ENCODE peak calls at places on chromosomes 2 and 18, in five cellular contexts. P is endothelial cell of umbilical vein, S is K562, U is suprapubic skin, R is HCT116. G is an unnamed sample.

GRCh38 chr2:183070942-183071844 is 7.4 kb upstream of the DUSP19 start:
- DNase-seq in S (no peak), U (no peak), R (no peak), P (peak; percentile 61), G (no peak)

GRCh38 chr2:150369862-150370261 is 117.6 kb downstream of the RND3 start:
- DNase-seq in U (no peak), S (no peak), R (no peak), P (no peak), G (no peak)

GRCh38 chr2:240395448-240395847 is 40.0 kb upstream of the GPC1 start:
- DNase-seq in P (no peak), R (no peak), U (peak; percentile 55), S (no peak), G (no peak)

GRCh38 chr2:84931384-84931821 is 25.9 kb downstream of the TMSB10 start:
- DNase-seq in S (no peak), U (no peak), R (no peak), P (no peak), G (no peak)

GRCh38 chr18:35811896-35812295 is 160.6 kb upstream of the RMP24 start:
- DNase-seq in U (no peak), P (peak; percentile 67), R (no peak), S (no peak), G (no peak)

GRCh38 chr2:197248623-197249022 is 62.0 kb downstream of the ANKRD44 start:
- DNase-seq in P (no peak), S (no peak), U (no peak), R (no peak), G (peak; percentile 28)

GRCh38 chr2:97870396-97870843 is 125.3 kb downstream of the TMEM131 start:
- DNase-seq in P (peak; percentile 33), R (peak; percentile 79), U (no peak), S (peak; percentile 12), G (peak; percentile 79)

GRCh38 chr18:24837065-24837464 is 376.6 kb downstream of the HRH4 start:
- DNase-seq in S (no peak), R (no peak), U (no peak), P (no peak), G (no peak)

GRCh38 chr2:88048541-88048940 is 7.0 kb downstream of the KRCC1 start:
- DNase-seq in U (no peak), P (no peak), S (peak; percentile 11), R (no peak), G (no peak)

GRCh38 chr2:20304411-20304810 is 46.2 kb downstream of the PUM2 start:
- DNase-seq in S (no peak), R (no peak), U (no peak), P (no peak), G (no peak)

GRCh38 chr2:16041466-16041810 is 101.1 kb downstream of the MYCN start:
- DNase-seq in S (no peak), P (no peak), R (no peak), U (no peak), G (no peak)

GRCh38 chr2:230893338-230893737 is 28.6 kb downstream of the ITM2C start:
- DNase-seq in P (no peak), S (no peak), R (no peak), U (no peak), G (no peak)

GRCh38 chr2:111903930-111904439 is 5.6 kb downstream of the MERTK start:
- DNase-seq in S (peak; percentile 2), R (no peak), P (peak; percentile 18), U (no peak), G (no peak)

GRCh38 chr2:111904726-111905476 is 6.5 kb downstream of the MERTK start:
- DNase-seq in U (no peak), R (no peak), S (peak; percentile 15), P (no peak), G (no peak)

GRCh38 chr2:111905990-111906735 is 7.8 kb downstream of the MERTK start:
- DNase-seq in U (no peak), R (no peak), P (peak; percentile 66), S (peak; percentile 2), G (peak; percentile 96)

GRCh38 chr2:111900859-111901258 is 2.5 kb downstream of the MERTK start:
- DNase-seq in P (peak; percentile 80), S (no peak), U (no peak), R (no peak), G (no peak)

DNA sequence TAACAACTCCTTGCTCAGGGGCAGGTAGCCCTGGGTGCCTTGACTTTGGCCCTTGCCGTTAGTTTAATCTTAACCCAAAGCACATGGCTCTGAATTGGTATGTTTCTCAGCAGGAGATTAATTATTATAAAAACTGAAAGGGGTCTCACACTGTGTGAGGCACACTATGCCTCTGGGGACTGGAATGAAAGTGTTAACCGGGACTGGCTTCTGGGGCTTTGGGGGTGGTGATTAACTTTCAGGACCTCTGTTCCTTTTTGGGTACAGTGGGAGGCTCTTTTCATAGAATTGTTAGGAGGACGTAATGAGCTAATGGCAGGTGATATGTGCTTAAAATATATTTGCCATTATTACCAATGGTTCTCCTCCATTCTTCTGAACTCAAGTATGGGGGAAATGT is 5.1 kb downstream of the MERTK start:
- DNase-seq in U (no peak), P (no peak), R (no peak), S (peak; percentile 2), G (no peak)
- H3K4me3 ChIP-seq in U (peak overlapping the region; percentile 13), P (no peak overlapping the region), R (no peak overlapping the region), S (no peak overlapping the region), G (peak overlapping the region; percentile 0)

GRCh38 chr2:43887176-43887575 is 48.4 kb downstream of the ABCG8 start:
- DNase-seq in R (no peak), P (no peak), U (no peak), S (no peak), G (no peak)
- TF ChIP-seq POLR2AphosphoS5 in R (no peak), P (no peak), U (no peak), S (peak; percentile 61), G (no peak)

DNA sequence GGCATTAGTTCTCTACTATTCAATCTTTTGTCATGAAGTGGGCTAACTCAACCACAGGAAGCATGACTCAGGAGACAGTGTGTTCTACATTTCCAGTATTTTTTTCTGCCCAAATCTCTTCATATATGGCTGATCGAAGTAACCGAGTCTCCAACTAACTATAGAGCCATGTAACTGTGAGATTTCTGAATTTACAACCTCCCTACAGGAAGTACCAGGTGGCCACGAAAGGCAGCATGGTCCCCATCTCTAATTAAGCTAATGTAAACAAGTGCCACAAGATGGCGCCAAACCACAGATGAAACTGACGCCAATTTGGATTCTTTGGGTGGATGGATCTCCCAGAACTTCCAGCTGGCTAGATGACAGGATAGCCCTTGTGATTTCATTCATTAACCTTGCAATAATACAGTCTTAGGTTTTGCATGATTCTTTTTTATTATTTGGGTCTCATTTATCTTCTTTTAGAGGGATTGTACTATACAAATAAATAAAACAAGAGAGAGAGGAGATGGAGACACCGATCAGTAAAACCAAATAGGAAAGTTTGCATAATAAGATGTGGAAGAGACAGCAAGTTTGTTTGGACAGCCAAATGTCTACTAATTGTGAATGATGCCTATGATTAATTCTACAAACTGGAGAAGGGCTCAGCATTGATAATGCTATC is 18.3 kb upstream of the ARHGAP15 start:
- DNase-seq in S (peak; percentile 37), P (peak; percentile 63), R (peak; percentile 51), U (peak; percentile 77), G (peak; percentile 77)
- H3K4me3 ChIP-seq in S (no peak overlapping the region), P (no peak overlapping the region), R (no peak overlapping the region), U (no peak overlapping the region), G (peak overlapping the region; percentile 31)

DNA sequence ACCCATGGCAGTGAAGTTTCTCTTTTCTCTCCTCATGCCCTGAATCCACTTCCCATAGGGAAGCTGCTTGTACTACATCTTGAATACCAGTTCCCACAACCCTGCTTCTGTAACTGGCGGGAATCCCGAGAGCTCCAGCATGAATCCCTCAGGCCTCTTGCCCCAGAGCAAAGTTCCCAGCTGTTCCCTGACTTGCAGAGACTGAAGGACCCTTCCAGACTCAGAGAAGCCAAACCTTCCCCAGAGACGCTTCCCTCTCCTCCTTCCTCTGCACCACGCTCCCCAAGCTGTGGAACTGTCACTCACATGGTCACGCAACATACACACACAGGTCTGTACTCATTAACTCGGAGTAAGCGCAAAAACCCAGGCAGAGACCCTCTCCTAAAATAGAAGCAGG is 26.4 kb downstream of the TRAPPC12 start:
- DNase-seq in R (no peak), U (no peak), P (no peak), S (no peak), G (no peak)
- TF ChIP-seq POLR2AphosphoS5 in R (no peak), U (no peak), P (no peak), S (no peak), G (no peak)

GRCh38 chr2:1814061-1814460 is 69.7 kb upstream of the PXDN start:
- DNase-seq in U (no peak), S (no peak), R (no peak), P (no peak), G (no peak)

GRCh38 chr2:1812926-1813325 is 68.6 kb upstream of the PXDN start:
- DNase-seq in U (no peak), P (no peak), S (no peak), R (no peak), G (no peak)

GRCh38 chr2:1811971-1812350 is 67.6 kb upstream of the PXDN start:
- DNase-seq in R (no peak), P (no peak), S (no peak), U (no peak), G (no peak)

GRCh38 chr2:1814616-1815015 is 70.3 kb upstream of the PXDN start:
- DNase-seq in R (no peak), U (no peak), S (no peak), P (no peak), G (no peak)

DNA sequence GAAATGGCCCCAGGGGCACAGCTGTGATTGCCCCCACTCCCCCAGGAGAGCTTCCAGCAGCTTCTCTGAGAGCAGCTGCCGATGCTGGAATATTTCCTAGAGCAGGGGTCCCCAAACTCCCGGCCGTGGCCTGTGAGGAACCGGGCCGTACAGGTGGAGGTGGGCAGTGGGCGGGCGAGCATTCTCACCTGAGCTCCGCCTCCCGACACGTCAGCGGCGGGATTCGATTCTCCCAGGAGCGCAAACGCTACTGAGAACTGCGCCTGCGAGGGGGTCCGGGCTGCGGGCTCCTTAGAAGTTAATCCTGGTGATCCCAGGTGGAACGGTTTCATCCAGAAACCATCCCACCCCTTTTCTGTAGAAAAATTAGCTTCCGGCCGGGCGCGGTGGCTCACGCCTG is 69.1 kb upstream of the PXDN start:
- DNase-seq in P (no peak), S (no peak), R (no peak), U (no peak), G (no peak)
- H3K4me3 ChIP-seq in P (no peak overlapping the region), S (no peak overlapping the region), R (no peak overlapping the region), U (no peak overlapping the region), G (no peak overlapping the region)

DNA sequence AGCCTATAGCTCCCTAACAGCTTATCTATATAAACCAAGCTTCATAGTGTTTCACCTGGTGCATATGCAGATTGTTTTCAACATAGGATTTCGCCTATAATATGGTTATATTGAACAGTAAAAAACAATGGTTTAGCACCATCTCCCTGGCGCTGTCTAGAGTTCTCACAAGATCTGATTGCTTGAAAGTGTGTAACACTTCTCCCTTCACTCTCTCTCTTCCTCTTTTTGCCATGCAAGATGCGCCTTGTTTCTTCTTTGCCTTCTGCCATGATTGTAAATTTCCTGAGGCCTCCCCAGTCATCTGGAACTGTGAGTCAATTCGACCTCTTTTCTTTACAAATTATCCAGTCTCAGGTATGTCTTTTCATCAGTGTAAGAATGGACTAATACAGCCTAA is 401.5 kb downstream of the GPD2 start:
- DNase-seq in R (no peak), U (no peak), S (no peak), P (no peak), G (no peak)
- TF ChIP-seq POLR2AphosphoS5 in R (no peak), U (no peak), S (no peak), P (no peak), G (no peak)

DNA sequence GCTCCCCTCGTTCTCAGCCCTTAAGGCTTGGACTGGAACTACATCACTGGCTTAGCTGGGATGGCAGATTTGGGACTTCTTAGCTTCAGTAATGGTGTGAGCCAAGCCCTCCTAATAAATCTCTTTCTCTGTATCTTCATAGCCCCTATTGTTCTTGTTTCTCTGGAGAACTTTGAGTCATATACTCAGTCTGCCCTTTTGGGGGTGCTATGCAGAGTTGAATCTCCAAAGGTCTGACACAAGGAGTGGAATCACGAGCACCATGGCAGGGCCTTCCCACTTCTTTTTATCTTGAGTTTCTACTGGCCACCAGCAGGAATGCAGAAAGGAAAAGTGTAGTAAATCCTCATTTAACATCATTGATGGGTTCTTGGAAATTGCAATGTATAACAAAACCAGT is 13.3 kb upstream of the TGFA start:
- DNase-seq in U (no peak), S (no peak), R (no peak), P (no peak), G (no peak)
- H3K4me3 ChIP-seq in U (no peak overlapping the region), S (no peak overlapping the region), R (no peak overlapping the region), P (no peak overlapping the region), G (no peak overlapping the region)